ENCODE peak calls at places on chromosomes 1 and 21, in four cellular contexts. E is neural crest cell, K is colonic mucosa, L is stomach. H is an unnamed sample.

GRCh38 chr1:153344718-153345025 is 4.0 kb downstream of the PGLYRP4 start:
- DNase-seq in E (no peak), K (peak; percentile 27), L (no peak), H (no peak)

GRCh38 chr1:70101774-70102173 is 103.6 kb downstream of the LRRC40 start:
- DNase-seq in E (no peak), K (no peak), L (no peak), H (no peak)

GRCh38 chr1:53122194-53122846 is 20.1 kb downstream of the SLC1A7 start:
- DNase-seq in E (no peak), K (no peak), L (no peak), H (no peak)

GRCh38 chr1:110579460-110579859 is 26.7 kb downstream of the KCNA2 start:
- DNase-seq in E (no peak), K (no peak), L (no peak), H (no peak)

GRCh38 chr1:74641161-74641560 is 32.4 kb downstream of the ERICH3 start:
- DNase-seq in E (no peak), K (no peak), L (no peak), H (no peak)

GRCh38 chr1:11493972-11494655 is 15.2 kb downstream of the DISP3 start:
- DNase-seq in E (no peak), K (no peak), L (no peak), H (no peak)

GRCh38 chr1:161037661-161038522 is 872 bp downstream of the TSTD1 start:
- DNase-seq in E (no peak), K (peak; percentile 66), L (no peak), H (no peak)

GRCh38 chr1:165403835-165404482 is 41.0 kb downstream of the RXRG start:
- DNase-seq in E (peak; percentile 29), K (no peak), L (peak; percentile 45), H (peak; percentile 50)

GRCh38 chr1:32972814-32973428 is 8.3 kb upstream of the RNF19B start:
- DNase-seq in E (peak; percentile 54), K (peak; percentile 69), L (peak; percentile 70), H (peak; percentile 79)

GRCh38 chr1:201954263-201955008 is 867 bp upstream of the TIMM17A start:
- DNase-seq in E (no peak), K (no peak), L (no peak), H (no peak)

GRCh38 chr1:10941891-10942541 is 70.4 kb upstream of the TARDBP start:
- DNase-seq in E (peak; percentile 89), K (peak; percentile 73), L (peak; percentile 67), H (peak; percentile 89)

GRCh38 chr1:7149080-7149838 is 364.0 kb downstream of the CAMTA1 start:
- DNase-seq in E (no peak), K (no peak), L (peak; percentile 85), H (peak; percentile 45)

GRCh38 chr1:184260382-184260781 is 126.4 kb upstream of the C1orf21 start:
- DNase-seq in E (no peak), K (no peak), L (no peak), H (no peak)

GRCh38 chr1:159879977-159880376 is 17.5 kb upstream of the VSIG8 start:
- DNase-seq in E (no peak), K (no peak), L (no peak), H (no peak)

GRCh38 chr1:164707868-164708331 is 148.9 kb downstream of the PBX1 start:
- DNase-seq in E (no peak), K (no peak), L (peak; percentile 29), H (no peak)

GRCh38 chr1:113401067-113401466 is 10.8 kb downstream of the MAGI3 start:
- DNase-seq in E (no peak), K (no peak), L (no peak), H (no peak)

GRCh38 chr1:8015809-8016165 is 10.3 kb downstream of the ERRFI1 start:
- DNase-seq in E (no peak), K (no peak), L (no peak), H (no peak)

GRCh38 chr1:47804127-47804526 is 193.1 kb downstream of the TRABD2B start:
- DNase-seq in E (no peak), K (no peak), L (no peak), H (peak; percentile 44)

GRCh38 chr1:56578963-56579875 is at the start of gene PLPP3:
- DNase-seq in E (peak; percentile 68), K (peak; percentile 83), L (peak; percentile 87), H (peak; percentile 75)
- TF ChIP-seq CTCF in E (peak; percentile 76), K (peak; percentile 22), L (no peak), H (peak; percentile 50)

DNA sequence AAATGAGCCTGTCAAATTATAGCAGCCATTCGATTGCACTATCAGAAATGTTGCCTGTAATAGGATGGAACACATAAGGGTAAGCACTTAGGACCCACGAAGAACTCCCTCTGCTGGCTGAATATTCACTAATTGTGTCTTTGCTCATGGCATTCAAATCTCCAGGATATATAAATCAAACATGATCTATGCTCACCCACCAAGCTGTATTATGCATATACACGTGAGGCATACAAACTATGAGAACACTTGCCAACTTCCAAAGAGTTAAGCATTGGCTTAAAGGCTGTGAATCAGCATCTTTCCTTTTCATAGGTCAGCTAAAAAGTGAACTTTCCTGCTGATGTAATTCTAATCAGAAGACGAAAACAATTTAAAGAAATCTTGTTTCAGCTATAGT is 34.5 kb downstream of the TMPRSS15 start:
- DNase-seq in E (no peak), K (no peak), L (no peak), H (no peak)
- TF ChIP-seq CTCF in E (peak; percentile 60), K (no peak), L (no peak), H (peak; percentile 33)

DNA sequence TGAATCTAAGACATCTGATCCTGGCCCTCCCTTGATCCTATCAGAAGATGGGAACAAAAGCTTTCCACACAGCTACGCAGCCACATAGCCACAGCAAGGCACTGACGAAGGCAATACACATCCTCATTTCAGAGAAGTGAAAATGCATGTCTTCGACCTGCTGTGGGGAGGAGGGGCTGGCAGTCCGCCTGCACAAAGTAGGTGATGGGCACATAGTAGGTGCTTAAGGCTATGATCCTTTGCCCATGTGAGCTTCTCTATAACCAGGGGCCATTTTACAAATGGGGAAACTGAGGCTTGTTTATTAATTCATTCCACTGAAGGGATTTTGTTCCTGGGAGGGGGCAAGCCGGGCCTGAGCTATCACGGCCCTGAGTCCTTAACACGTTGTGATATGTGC is 94.2 kb downstream of the PAX7 start:
- DNase-seq in E (no peak), K (no peak), L (no peak), H (no peak)
- TF ChIP-seq CTCF in E (no peak), K (no peak), L (no peak), H (no peak)

DNA sequence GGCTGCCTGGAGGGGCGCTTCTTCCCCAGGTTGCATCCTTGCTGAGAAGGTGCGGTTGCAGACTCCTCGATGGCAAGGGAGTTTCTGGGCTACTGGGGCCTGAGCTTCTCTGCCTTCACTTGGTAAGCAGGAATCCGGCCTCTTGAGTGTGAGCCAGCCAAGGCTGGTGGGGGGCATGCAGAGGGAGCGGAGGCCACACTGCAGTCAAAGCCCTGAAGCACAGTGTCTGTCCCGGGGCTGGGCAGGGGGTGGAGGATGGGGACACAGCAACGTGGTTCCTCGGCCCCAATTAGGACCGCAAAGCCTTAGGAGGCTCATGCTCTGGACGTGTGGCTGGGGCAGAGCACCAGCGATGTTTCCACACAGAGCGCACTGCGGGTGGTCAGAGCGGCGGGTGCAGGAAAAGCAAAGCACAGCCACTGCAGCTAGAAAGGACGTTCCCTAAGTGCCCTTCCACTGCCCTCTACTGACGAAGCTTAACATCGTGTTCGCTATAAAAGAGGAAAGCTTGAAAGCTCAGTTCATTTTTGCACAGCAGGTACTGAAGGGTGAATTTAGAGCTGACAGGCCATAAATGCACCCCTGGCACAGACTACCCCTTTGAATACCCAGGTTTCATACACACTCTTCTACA is 60.7 kb upstream of the COG2 start:
- DNase-seq in E (no peak), K (no peak), L (no peak), H (no peak)
- TF ChIP-seq CTCF in E (no peak), K (no peak), L (no peak), H (no peak)

GRCh38 chr1:6080469-6080868 is 34.8 kb downstream of the KCNAB2 start:
- DNase-seq in E (no peak), K (no peak), L (no peak), H (no peak)
- TF ChIP-seq CTCF in E (no peak), K (no peak), L (no peak), H (no peak)

DNA sequence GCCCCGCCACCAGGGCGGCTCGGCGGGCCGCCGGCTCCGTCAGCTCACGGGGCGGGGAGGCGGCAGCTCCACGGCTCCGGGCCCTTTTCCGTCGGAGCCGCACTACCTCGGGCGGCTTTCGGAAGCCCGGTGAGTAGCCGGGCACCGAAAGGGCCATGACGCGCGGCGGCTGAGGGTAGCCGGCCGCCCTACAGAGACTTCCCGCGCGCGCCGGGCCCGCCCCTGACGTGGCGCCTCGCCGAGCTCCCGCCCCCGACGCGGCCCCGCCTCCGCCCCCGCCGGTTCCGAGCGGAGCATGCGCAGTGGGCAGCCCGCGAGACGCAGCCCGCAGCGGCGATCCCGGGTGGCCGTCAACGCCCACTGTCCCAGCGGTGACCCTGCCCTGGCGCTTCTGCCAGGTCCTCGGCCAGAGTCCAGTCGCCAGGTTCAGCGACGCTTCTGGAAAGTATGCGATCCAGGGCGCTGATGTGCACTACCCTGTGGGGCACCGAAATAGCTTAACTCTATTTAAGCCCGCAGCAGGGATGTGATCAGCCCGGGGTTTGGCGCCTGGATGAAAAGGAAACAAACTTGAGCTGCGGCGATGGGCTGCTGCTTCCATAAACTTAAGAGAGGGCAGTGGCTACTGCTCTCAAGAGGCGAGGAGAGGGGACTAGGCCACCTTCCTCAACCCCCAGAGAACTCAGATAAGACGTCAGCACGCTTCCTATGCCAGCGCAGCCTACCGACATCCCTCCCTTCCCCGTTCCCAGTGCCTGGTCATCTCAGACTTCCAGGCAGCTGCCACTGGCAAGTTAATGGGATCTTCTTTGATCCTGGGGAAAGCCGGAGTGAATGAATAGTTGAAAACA is at the start of gene DONSON:
- DNase-seq in E (peak; percentile 91), K (peak; percentile 92), L (peak; percentile 89), H (peak; percentile 97)
- TF ChIP-seq CTCF in E (peak; percentile 5), K (no peak), L (no peak), H (no peak)

GRCh38 chr1:98749152-98749756 is 87.7 kb downstream of the SNX7 start:
- DNase-seq in E (no peak), K (no peak), L (no peak), H (no peak)
- TF ChIP-seq CTCF in E (peak; percentile 62), K (no peak), L (no peak), H (peak; percentile 39)